ENCODE peak calls at places on chromosome 15, in ten cellular contexts. One of them, this sample, is unnamed.

GRCh38 chr15:95025924-95026728 is 794.8 kb downstream of the MCTP2 start:
- DNase-seq in CD8-positive, alpha-beta T cell: no peak
- DNase-seq in BJ: no peak
- DNase-seq in adrenal gland: peak
- DNase-seq in astrocyte of the cerebellum: peak
- DNase-seq in tibial artery: peak
- DNase-seq in fibroblast of pulmonary artery: peak
- DNase-seq in esophagus squamous epithelium: no peak
- DNase-seq in stomach: peak
- DNase-seq in heart left ventricle: peak
- DNase-seq in this sample: no peak

GRCh38 chr15:74238984-74239645 is 3.0 kb downstream of the CCDC33 start:
- DNase-seq in CD8-positive, alpha-beta T cell: no peak
- DNase-seq in BJ: no peak
- DNase-seq in adrenal gland: no peak
- DNase-seq in astrocyte of the cerebellum: no peak
- DNase-seq in tibial artery: no peak
- DNase-seq in fibroblast of pulmonary artery: no peak
- DNase-seq in esophagus squamous epithelium: no peak
- DNase-seq in stomach: no peak
- DNase-seq in heart left ventricle: no peak
- DNase-seq in this sample: no peak

GRCh38 chr15:60539881-60540613 is 61.1 kb upstream of the ICE2 start:
- DNase-seq in CD8-positive, alpha-beta T cell: no peak
- DNase-seq in BJ: no peak
- DNase-seq in adrenal gland: no peak
- DNase-seq in astrocyte of the cerebellum: no peak
- DNase-seq in tibial artery: no peak
- DNase-seq in fibroblast of pulmonary artery: peak
- DNase-seq in esophagus squamous epithelium: no peak
- DNase-seq in stomach: no peak
- DNase-seq in heart left ventricle: no peak
- DNase-seq in this sample: no peak

GRCh38 chr15:35047528-35047927 is 37.6 kb downstream of the NANOGP8 start:
- DNase-seq in CD8-positive, alpha-beta T cell: no peak
- DNase-seq in BJ: no peak
- DNase-seq in adrenal gland: no peak
- DNase-seq in astrocyte of the cerebellum: no peak
- DNase-seq in tibial artery: no peak
- DNase-seq in fibroblast of pulmonary artery: no peak
- DNase-seq in esophagus squamous epithelium: no peak
- DNase-seq in stomach: no peak
- DNase-seq in heart left ventricle: no peak
- DNase-seq in this sample: no peak

GRCh38 chr15:25718597-25718996 is 144.5 kb downstream of the ATP10A start:
- DNase-seq in CD8-positive, alpha-beta T cell: no peak
- DNase-seq in BJ: no peak
- DNase-seq in adrenal gland: peak
- DNase-seq in astrocyte of the cerebellum: no peak
- DNase-seq in tibial artery: no peak
- DNase-seq in fibroblast of pulmonary artery: no peak
- DNase-seq in esophagus squamous epithelium: no peak
- DNase-seq in stomach: no peak
- DNase-seq in heart left ventricle: no peak
- DNase-seq in this sample: no peak

GRCh38 chr15:75836953-75837321 is 6.3 kb upstream of the UBE2Q2 start:
- DNase-seq in CD8-positive, alpha-beta T cell: no peak
- DNase-seq in BJ: peak
- DNase-seq in adrenal gland: no peak
- DNase-seq in astrocyte of the cerebellum: peak
- DNase-seq in tibial artery: peak
- DNase-seq in fibroblast of pulmonary artery: peak
- DNase-seq in esophagus squamous epithelium: no peak
- DNase-seq in stomach: no peak
- DNase-seq in heart left ventricle: no peak
- DNase-seq in this sample: peak

GRCh38 chr15:73573572-73573971 is 59.6 kb downstream of the NPTN start:
- DNase-seq in CD8-positive, alpha-beta T cell: no peak
- DNase-seq in BJ: peak
- DNase-seq in adrenal gland: peak
- DNase-seq in astrocyte of the cerebellum: no peak
- DNase-seq in tibial artery: no peak
- DNase-seq in fibroblast of pulmonary artery: peak
- DNase-seq in esophagus squamous epithelium: no peak
- DNase-seq in stomach: no peak
- DNase-seq in heart left ventricle: peak
- DNase-seq in this sample: peak

GRCh38 chr15:39756806-39757522 is 25.7 kb downstream of the FSIP1 start:
- DNase-seq in CD8-positive, alpha-beta T cell: no peak
- DNase-seq in BJ: no peak
- DNase-seq in adrenal gland: no peak
- DNase-seq in astrocyte of the cerebellum: peak
- DNase-seq in tibial artery: no peak
- DNase-seq in fibroblast of pulmonary artery: peak
- DNase-seq in esophagus squamous epithelium: no peak
- DNase-seq in stomach: no peak
- DNase-seq in heart left ventricle: no peak
- DNase-seq in this sample: peak

GRCh38 chr15:92908369-92909057 is 8.4 kb downstream of the CHD2 start:
- DNase-seq in CD8-positive, alpha-beta T cell: no peak
- DNase-seq in BJ: no peak
- DNase-seq in adrenal gland: no peak
- DNase-seq in astrocyte of the cerebellum: no peak
- DNase-seq in tibial artery: no peak
- DNase-seq in fibroblast of pulmonary artery: no peak
- DNase-seq in esophagus squamous epithelium: no peak
- DNase-seq in stomach: no peak
- DNase-seq in heart left ventricle: no peak
- DNase-seq in this sample: no peak

GRCh38 chr15:98076021-98076816 is 115.7 kb downstream of the ARRDC4 start:
- DNase-seq in CD8-positive, alpha-beta T cell: no peak
- DNase-seq in BJ: no peak
- DNase-seq in adrenal gland: peak
- DNase-seq in astrocyte of the cerebellum: no peak
- DNase-seq in tibial artery: no peak
- DNase-seq in fibroblast of pulmonary artery: no peak
- DNase-seq in esophagus squamous epithelium: no peak
- DNase-seq in stomach: no peak
- DNase-seq in heart left ventricle: peak
- DNase-seq in this sample: no peak

GRCh38 chr15:48406911-48407310 is 75.7 kb downstream of the DUT start:
- DNase-seq in CD8-positive, alpha-beta T cell: no peak
- DNase-seq in BJ: no peak
- DNase-seq in adrenal gland: no peak
- DNase-seq in astrocyte of the cerebellum: no peak
- DNase-seq in tibial artery: no peak
- DNase-seq in fibroblast of pulmonary artery: no peak
- DNase-seq in esophagus squamous epithelium: no peak
- DNase-seq in stomach: no peak
- DNase-seq in heart left ventricle: no peak
- DNase-seq in this sample: no peak

GRCh38 chr15:37087050-37087691 is 13.2 kb downstream of the MEIS2 start:
- DNase-seq in CD8-positive, alpha-beta T cell: no peak
- DNase-seq in BJ: no peak
- DNase-seq in adrenal gland: no peak
- DNase-seq in astrocyte of the cerebellum: no peak
- DNase-seq in tibial artery: no peak
- DNase-seq in fibroblast of pulmonary artery: no peak
- DNase-seq in esophagus squamous epithelium: no peak
- DNase-seq in stomach: no peak
- DNase-seq in heart left ventricle: no peak
- DNase-seq in this sample: no peak

GRCh38 chr15:59543721-59544547 is 67.6 kb upstream of the GCNT3 start:
- DNase-seq in CD8-positive, alpha-beta T cell: no peak
- DNase-seq in BJ: no peak
- DNase-seq in adrenal gland: peak
- DNase-seq in astrocyte of the cerebellum: no peak
- DNase-seq in tibial artery: no peak
- DNase-seq in fibroblast of pulmonary artery: no peak
- DNase-seq in esophagus squamous epithelium: no peak
- DNase-seq in stomach: no peak
- DNase-seq in heart left ventricle: no peak
- DNase-seq in this sample: no peak

GRCh38 chr15:50764331-50765201 is 940 bp downstream of the SPPL2A start:
- DNase-seq in CD8-positive, alpha-beta T cell: no peak
- DNase-seq in BJ: no peak
- DNase-seq in adrenal gland: no peak
- DNase-seq in astrocyte of the cerebellum: no peak
- DNase-seq in tibial artery: no peak
- DNase-seq in fibroblast of pulmonary artery: peak
- DNase-seq in esophagus squamous epithelium: no peak
- DNase-seq in stomach: no peak
- DNase-seq in heart left ventricle: no peak
- DNase-seq in this sample: no peak

GRCh38 chr15:101294731-101295606 is at the start of gene SNRPA1:
- DNase-seq in CD8-positive, alpha-beta T cell: peak
- DNase-seq in BJ: peak
- DNase-seq in adrenal gland: peak
- DNase-seq in astrocyte of the cerebellum: peak
- DNase-seq in tibial artery: peak
- DNase-seq in fibroblast of pulmonary artery: peak
- DNase-seq in esophagus squamous epithelium: peak
- DNase-seq in stomach: peak
- DNase-seq in heart left ventricle: peak
- DNase-seq in this sample: peak
- TF ChIP-seq CTCF in CD8-positive, alpha-beta T cell: no peak
- TF ChIP-seq CTCF in BJ: no peak
- TF ChIP-seq CTCF in adrenal gland: no peak
- TF ChIP-seq CTCF in astrocyte of the cerebellum: no peak
- TF ChIP-seq CTCF in tibial artery: no peak
- TF ChIP-seq CTCF in fibroblast of pulmonary artery: no peak
- TF ChIP-seq CTCF in esophagus squamous epithelium: peak
- TF ChIP-seq CTCF in stomach: no peak
- TF ChIP-seq CTCF in heart left ventricle: no peak
- TF ChIP-seq CTCF in this sample: no peak

DNA sequence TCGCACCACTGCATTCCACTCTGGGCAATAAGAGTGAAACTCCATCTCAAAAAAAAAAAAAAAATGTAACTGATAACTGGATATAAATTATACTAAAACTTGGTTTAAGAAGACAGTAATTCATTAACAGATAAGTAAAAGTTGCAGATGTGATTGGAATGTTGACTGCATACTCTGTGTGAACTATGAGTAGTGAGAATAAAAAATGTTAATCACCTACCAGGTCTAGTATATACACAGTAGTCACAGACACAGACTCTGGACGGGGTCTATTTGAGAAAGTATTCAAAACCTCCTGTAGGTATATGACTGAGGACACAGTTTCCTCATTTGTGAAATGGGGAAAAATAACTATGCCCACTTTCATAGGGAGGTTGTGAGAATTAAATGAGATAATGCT is 26.0 kb downstream of the GOLM2 start:
- DNase-seq in CD8-positive, alpha-beta T cell: no peak
- DNase-seq in BJ: no peak
- DNase-seq in adrenal gland: no peak
- DNase-seq in astrocyte of the cerebellum: no peak
- DNase-seq in tibial artery: no peak
- DNase-seq in fibroblast of pulmonary artery: no peak
- DNase-seq in esophagus squamous epithelium: no peak
- DNase-seq in stomach: no peak
- DNase-seq in heart left ventricle: no peak
- DNase-seq in this sample: no peak
- H3K4me3 ChIP-seq in CD8-positive, alpha-beta T cell: no peak
- H3K4me3 ChIP-seq in BJ: no peak
- H3K4me3 ChIP-seq in adrenal gland: no peak
- H3K4me3 ChIP-seq in astrocyte of the cerebellum: no peak
- H3K4me3 ChIP-seq in tibial artery: no peak
- H3K4me3 ChIP-seq in fibroblast of pulmonary artery: no peak
- H3K4me3 ChIP-seq in esophagus squamous epithelium: no peak
- H3K4me3 ChIP-seq in stomach: no peak
- H3K4me3 ChIP-seq in heart left ventricle: no peak
- H3K4me3 ChIP-seq in this sample: no peak

DNA sequence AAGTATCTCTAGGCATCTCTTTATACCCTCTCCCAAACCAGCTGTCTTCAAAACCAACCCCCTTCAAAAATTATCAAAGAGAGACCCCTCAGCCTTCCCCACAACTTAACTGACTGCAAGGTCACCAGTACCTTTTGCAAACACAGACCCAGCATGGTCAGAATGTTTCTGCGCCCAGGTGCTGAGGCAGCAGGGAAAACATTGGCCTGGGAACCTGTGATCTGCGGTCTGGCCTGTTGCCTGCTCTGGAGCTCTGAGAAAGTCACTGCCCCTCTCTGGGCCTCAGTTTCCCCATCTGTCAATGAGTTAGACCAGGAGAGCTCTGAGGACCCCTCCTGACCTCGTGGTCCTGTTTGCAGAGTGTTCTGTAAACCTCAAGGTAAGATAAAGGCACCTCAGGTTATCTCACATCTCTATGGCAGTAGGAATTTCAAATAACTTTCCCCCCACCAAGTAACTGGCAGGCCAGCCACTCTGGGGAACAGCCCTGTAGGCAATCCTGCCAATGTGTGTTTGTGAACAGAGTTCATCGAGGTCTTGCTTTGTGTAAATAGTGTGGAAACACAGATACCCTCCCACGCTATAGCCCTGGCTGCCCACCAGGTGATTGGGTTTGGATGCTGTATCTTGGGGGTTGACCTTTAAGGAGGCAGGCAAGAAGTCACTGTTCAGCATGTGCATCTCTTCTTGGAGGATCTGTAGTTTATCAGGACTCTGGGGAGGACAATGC is 50.0 kb upstream of the SMAD6 start:
- DNase-seq in CD8-positive, alpha-beta T cell: no peak
- DNase-seq in BJ: no peak
- DNase-seq in adrenal gland: no peak
- DNase-seq in astrocyte of the cerebellum: no peak
- DNase-seq in tibial artery: no peak
- DNase-seq in fibroblast of pulmonary artery: no peak
- DNase-seq in esophagus squamous epithelium: no peak
- DNase-seq in stomach: peak
- DNase-seq in heart left ventricle: no peak
- DNase-seq in this sample: no peak
- TF ChIP-seq CTCF in CD8-positive, alpha-beta T cell: no peak
- TF ChIP-seq CTCF in BJ: no peak
- TF ChIP-seq CTCF in adrenal gland: no peak
- TF ChIP-seq CTCF in astrocyte of the cerebellum: no peak
- TF ChIP-seq CTCF in tibial artery: no peak
- TF ChIP-seq CTCF in fibroblast of pulmonary artery: no peak
- TF ChIP-seq CTCF in esophagus squamous epithelium: no peak
- TF ChIP-seq CTCF in stomach: no peak
- TF ChIP-seq CTCF in heart left ventricle: no peak
- TF ChIP-seq CTCF in this sample: no peak

DNA sequence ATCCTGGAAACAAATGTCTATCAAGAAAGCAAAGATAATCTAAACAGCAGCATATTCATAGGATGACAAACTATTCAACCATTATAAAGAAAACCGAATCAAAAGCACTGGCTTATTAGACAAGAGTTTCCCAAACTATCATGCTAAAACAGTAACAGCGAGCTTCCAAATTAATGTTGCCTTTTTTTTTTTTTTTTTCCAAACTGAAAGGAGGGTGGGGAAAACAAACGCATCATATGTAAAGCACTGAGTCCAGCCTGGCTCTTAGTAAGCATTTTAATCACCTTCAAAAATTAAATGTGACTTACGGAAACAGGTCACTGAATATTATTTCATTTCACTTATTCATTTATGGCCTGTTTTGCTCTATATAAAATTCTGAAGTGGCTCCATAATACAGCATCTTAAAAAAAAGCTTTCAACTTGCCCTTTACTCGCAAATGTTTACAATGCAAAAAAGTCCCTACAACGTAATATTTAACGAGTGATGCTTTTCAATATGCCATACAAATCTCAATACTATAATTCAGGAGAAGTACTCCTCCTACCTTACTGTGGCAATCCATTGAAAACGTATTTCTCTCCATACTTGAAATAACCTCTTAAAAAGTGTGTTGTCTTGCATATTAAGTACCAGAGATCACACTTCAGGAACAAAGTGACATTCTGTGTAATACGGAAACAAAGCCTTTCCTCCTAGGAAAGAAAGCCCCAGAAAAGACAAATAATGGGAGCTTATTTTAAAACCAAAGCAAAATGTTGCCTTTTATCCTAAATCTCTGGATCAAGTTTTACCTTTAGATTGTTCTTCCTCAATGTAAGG is 2.1 kb downstream of the TJP1 start:
- DNase-seq in CD8-positive, alpha-beta T cell: no peak
- DNase-seq in BJ: no peak
- DNase-seq in adrenal gland: no peak
- DNase-seq in astrocyte of the cerebellum: no peak
- DNase-seq in tibial artery: no peak
- DNase-seq in fibroblast of pulmonary artery: no peak
- DNase-seq in esophagus squamous epithelium: no peak
- DNase-seq in stomach: no peak
- DNase-seq in heart left ventricle: no peak
- DNase-seq in this sample: no peak
- H3K4me3 ChIP-seq in CD8-positive, alpha-beta T cell: no peak
- H3K4me3 ChIP-seq in BJ: peak
- H3K4me3 ChIP-seq in adrenal gland: no peak
- H3K4me3 ChIP-seq in astrocyte of the cerebellum: peak
- H3K4me3 ChIP-seq in tibial artery: peak
- H3K4me3 ChIP-seq in fibroblast of pulmonary artery: peak
- H3K4me3 ChIP-seq in esophagus squamous epithelium: peak
- H3K4me3 ChIP-seq in stomach: peak
- H3K4me3 ChIP-seq in heart left ventricle: peak
- H3K4me3 ChIP-seq in this sample: peak

This sample was measured in AG04449.